ENCODE peak calls at places on chromosomes 1 and 21, in six cellular contexts. A is adipocyte; J is CD8-positive, alpha-beta T cell; E is IMR-90; H is OCI-LY7; T is breast epithelium. O is an unnamed sample. For H3K9me3, the result is how much of the 10 kb centered on the place peaks cover.

GRCh38 chr1:197838836-197839235 is 63.6 kb upstream of the DENND1B start:
- DNase-seq in A (peak), J (no peak), E (peak), H (no peak), T (no peak), O (no peak)

GRCh38 chr1:168317309-168317708 is 36.6 kb downstream of the TBX19 start:
- DNase-seq in A (no peak), J (no peak), E (no peak), H (no peak), T (no peak), O (no peak)

GRCh38 chr1:89719502-89720306 is 86.8 kb downstream of the LRRC8C start:
- DNase-seq in A (peak), J (no peak), E (peak), H (peak), T (no peak), O (no peak)

GRCh38 chr1:21966247-21967000 is 10.4 kb upstream of the CELA3B start:
- DNase-seq in A (peak), J (no peak), E (peak), H (no peak), T (no peak), O (peak)

GRCh38 chr1:33724348-33724747 is 139.5 kb upstream of the HMGB4 start:
- DNase-seq in A (no peak), J (no peak), E (no peak), H (no peak), T (no peak), O (no peak)

GRCh38 chr1:33094971-33095604 is 14.1 kb downstream of the AZIN2 start:
- DNase-seq in A (peak), J (no peak), E (peak), H (peak), T (peak), O (peak)

GRCh38 chr1:213374369-213374768 is 323.3 kb downstream of the RPS6KC1 start:
- DNase-seq in A (peak), J (peak), E (peak), H (peak), T (peak), O (peak)

GRCh38 chr1:25896266-25896665 is 10.0 kb downstream of the STMN1 start:
- DNase-seq in A (peak), J (no peak), E (peak), H (no peak), T (no peak), O (no peak)

GRCh38 chr21:37936010-37936785 is 19.9 kb upstream of the KCNJ6 start:
- DNase-seq in A (no peak), J (no peak), E (no peak), H (no peak), T (no peak), O (no peak)

GRCh38 chr21:38897532-38898421 is 92.0 kb downstream of the ETS2 start:
- DNase-seq in A (no peak), J (no peak), E (no peak), H (peak), T (no peak), O (no peak)

GRCh38 chr1:37244815-37245214 is 210.5 kb upstream of the GRIK3 start:
- DNase-seq in A (no peak), J (no peak), E (no peak), H (no peak), T (no peak), O (no peak)

GRCh38 chr1:118185083-118185899 is at the start of gene SPAG17:
- DNase-seq in A (peak), J (no peak), E (peak), H (no peak), T (peak), O (peak)

GRCh38 chr1:81689531-81689941 is 111.2 kb upstream of the ADGRL2 start:
- DNase-seq in A (peak), J (no peak), E (peak), H (no peak), T (no peak), O (no peak)

GRCh38 chr1:13908128-13908527 is 208.1 kb downstream of the PRDM2 start:
- DNase-seq in A (no peak), J (no peak), E (no peak), H (no peak), T (no peak), O (no peak)

GRCh38 chr21:34073032-34073748 is at the start of the genes MRPS6 and SLC5A3:
- DNase-seq in A (peak), J (peak), E (peak), H (peak), T (peak), O (peak)

GRCh38 chr1:92953491-92953890 is 7.8 kb downstream of the DIPK1A start:
- DNase-seq in A (no peak), J (no peak), E (no peak), H (peak), T (no peak), O (no peak)

DNA sequence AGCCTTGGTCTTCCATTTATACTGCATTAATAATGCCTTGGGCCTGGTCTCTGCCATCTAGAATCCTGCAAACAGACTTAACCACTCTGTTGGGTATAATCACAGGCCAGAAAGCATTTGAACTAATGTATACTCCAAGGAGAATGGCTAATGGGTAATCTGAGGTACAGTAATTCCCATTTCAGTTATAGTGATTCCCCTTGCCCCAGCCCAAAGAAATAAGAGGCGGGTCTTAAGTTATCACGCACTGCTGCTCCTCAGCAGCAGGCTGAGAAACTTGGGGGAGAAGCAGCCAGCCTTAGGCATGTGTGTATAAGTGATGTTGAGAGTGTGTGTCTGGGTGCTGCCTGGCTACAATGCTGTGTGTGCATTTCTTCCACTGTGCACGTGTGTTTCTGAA is 2.4 kb downstream of the LPAR3 start:
- DNase-seq in A (no peak), J (no peak), E (no peak), H (no peak), T (no peak), O (no peak)
- H3K9me3 ChIP-seq in A (under half), J (under half), E (under half), H (under half), T (under half), O (under half)

GRCh38 chr1:2945821-2946231 is 75.4 kb upstream of the ACTRT2 start:
- DNase-seq in A (no peak), J (no peak), E (no peak), H (no peak), T (no peak), O (no peak)
- H3K9me3 ChIP-seq in A (under half), J (under half), E (half or more), H (under half), T (under half), O (under half)

DNA sequence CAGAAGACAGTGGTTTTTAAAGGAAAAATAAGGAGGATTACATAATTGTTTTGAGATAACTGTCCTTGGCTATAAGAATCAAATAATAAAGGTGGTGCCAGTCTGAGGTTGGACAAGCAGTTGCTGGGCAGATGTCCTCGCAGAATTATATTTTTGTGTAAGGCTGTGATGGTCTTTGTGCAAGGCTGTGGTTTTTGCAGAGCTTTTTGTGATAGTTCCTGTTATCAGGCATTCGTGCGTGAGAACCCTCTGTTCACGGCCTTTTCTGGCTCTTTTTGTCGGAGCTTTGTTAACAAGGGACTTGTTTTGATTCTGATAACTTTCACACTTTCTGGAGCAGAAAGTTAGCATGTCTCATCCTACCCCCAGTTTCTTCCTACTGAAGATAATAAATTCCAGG is 33.4 kb downstream of the SH3BP5L start:
- DNase-seq in A (no peak), J (no peak), E (no peak), H (no peak), T (no peak), O (no peak)
- H3K9me3 ChIP-seq in A (under half), J (under half), E (under half), H (under half), T (under half), O (under half)

GRCh38 chr1:246989901-246990300 is 18.0 kb downstream of the ZNF695 start:
- DNase-seq in A (no peak), J (no peak), E (no peak), H (no peak), T (no peak), O (no peak)

GRCh38 chr1:246988316-246988715 is 19.5 kb downstream of the ZNF695 start:
- DNase-seq in A (no peak), J (no peak), E (no peak), H (no peak), T (no peak), O (no peak)

DNA sequence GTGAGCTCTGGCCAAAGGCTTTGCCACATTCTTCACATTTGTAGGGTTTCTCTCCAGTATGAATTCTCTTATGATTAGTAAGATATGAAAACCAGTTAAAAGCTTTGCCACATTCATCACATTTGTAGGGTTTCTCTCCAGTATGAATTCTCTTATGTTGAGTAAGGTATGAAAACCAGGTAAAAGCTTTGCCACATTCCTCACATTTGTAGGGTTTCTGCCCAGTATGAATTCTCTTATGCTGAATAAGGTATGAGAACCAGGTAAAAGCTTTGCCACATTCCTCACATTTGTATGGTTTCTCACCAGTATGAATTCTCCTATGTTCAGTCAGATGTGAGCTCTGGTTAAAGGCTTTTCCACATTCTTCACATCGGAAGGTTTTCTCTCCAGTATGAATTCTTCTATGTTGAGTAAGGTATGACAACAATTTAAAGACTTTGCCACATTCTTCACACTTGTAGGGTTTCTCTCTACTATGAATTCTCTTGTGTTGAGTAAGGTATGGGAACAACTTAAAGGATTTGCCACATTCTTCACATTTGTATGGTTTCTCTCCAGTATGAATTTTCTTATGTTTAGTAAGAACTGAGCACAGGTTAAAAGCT is 20.7 kb downstream of the ZNF695 start:
- DNase-seq in A (no peak), J (no peak), E (no peak), H (no peak), T (no peak), O (no peak)
- H3K9me3 ChIP-seq in A (half or more), J (under half), E (under half), H (half or more), T (half or more), O (half or more)

GRCh38 chr1:2969011-2969869 is 52.0 kb upstream of the ACTRT2 start:
- DNase-seq in A (no peak), J (no peak), E (no peak), H (no peak), T (peak), O (no peak)

GRCh38 chr1:2968471-2968881 is 52.8 kb upstream of the ACTRT2 start:
- DNase-seq in A (no peak), J (no peak), E (no peak), H (no peak), T (no peak), O (no peak)

GRCh38 chr1:2966435-2966834 is 54.8 kb upstream of the ACTRT2 start:
- DNase-seq in A (no peak), J (no peak), E (no peak), H (no peak), T (no peak), O (no peak)

GRCh38 chr1:2966940-2967725 is 54.1 kb upstream of the ACTRT2 start:
- DNase-seq in A (no peak), J (no peak), E (no peak), H (no peak), T (no peak), O (no peak)

GRCh38 chr1:2967881-2968280 is 53.4 kb upstream of the ACTRT2 start:
- DNase-seq in A (no peak), J (no peak), E (no peak), H (no peak), T (no peak), O (no peak)
- H3K9me3 ChIP-seq in A (under half), J (under half), E (half or more), H (under half), T (under half), O (under half)

DNA sequence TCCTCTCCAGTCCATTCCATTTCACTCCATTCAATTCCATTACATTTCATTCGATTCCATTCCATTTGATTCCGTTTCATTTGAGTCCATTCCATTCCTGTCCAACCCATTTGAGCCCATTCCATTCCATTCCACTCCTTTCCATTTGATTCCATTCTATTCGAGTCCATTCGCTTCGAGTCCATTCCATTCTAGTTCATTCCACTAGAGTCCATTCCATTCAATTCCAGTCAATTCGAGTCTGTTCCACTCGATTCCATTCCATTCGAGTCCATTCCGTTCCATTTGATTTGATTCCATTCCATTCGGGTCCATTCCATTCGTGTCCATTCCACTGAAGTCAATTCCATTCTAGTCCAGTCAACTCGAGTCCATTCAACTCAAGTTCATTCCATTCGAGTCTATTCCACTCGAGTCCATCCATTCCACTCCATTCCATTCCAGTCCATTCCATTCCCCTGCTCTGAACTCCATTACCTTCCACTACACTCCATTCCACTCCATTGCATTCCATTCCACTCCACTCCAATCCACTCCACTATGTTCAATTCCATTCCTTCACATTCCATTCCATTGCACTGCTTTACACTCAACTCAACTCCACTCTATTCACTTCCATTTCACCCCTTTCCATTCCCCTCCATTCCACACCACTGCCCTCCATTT is 2569.4 kb upstream of the TPTE start:
- DNase-seq in A (no peak), J (no peak), E (no peak), H (no peak), T (no peak), O (no peak)
- H3K9me3 ChIP-seq in A (half or more), J (half or more), E (half or more), H (half or more), T (half or more), O (under half)

GRCh38 chr1:113438505-113439271 is 48.4 kb downstream of the MAGI3 start:
- DNase-seq in A (no peak), J (no peak), E (no peak), H (no peak), T (no peak), O (no peak)

GRCh38 chr1:113437554-113438341 is 47.4 kb downstream of the MAGI3 start:
- DNase-seq in A (no peak), J (no peak), E (no peak), H (no peak), T (no peak), O (no peak)

GRCh38 chr1:113442130-113442529 is 51.8 kb downstream of the MAGI3 start:
- DNase-seq in A (no peak), J (no peak), E (no peak), H (no peak), T (no peak), O (no peak)

GRCh38 chr1:113434874-113435175 is 44.5 kb downstream of the MAGI3 start:
- DNase-seq in A (no peak), J (no peak), E (no peak), H (no peak), T (no peak), O (no peak)

DNA sequence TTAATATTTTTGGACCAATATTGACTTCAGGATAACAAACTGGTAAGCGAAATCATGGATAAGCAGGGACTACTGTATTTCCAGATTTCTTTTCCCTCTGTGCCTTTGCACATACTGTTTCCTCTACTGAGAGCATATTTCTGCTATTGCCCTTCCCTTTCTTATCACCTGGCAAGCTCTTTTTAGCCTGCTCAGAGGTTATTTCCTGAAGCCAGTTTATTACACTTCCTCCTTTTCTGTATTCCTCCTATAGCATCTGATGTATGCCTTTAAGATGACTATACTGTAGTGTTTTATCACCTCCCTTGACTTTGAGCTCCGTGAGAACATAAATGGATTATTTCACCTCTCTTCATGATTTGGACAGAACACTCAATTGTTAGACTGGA is 49.0 kb downstream of the MAGI3 start:
- DNase-seq in A (no peak), J (no peak), E (no peak), H (no peak), T (no peak), O (no peak)
- H3K9me3 ChIP-seq in A (under half), J (under half), E (under half), H (under half), T (under half), O (under half)